ENCODE peak calls at places on chromosome 1, in seven cellular contexts. One of them, this sample, is unnamed.

GRCh38 chr1:56446531-56447098 is 132.7 kb downstream of the PLPP3 start:
- DNase-seq in effector memory CD4-positive, alpha-beta T cell: no peak
- DNase-seq in HT-29: no peak
- DNase-seq in endothelial cell of umbilical vein: no peak
- DNase-seq in H7: no peak
- DNase-seq in NCI-H345: no peak
- DNase-seq in occipital lobe: no peak
- DNase-seq in this sample: no peak

GRCh38 chr1:149937779-149938178 is 1.1 kb upstream of the MTMR11 start:
- DNase-seq in endothelial cell of umbilical vein: peak
- DNase-seq in H7: no peak
- DNase-seq in effector memory CD4-positive, alpha-beta T cell: no peak
- DNase-seq in HT-29: no peak
- DNase-seq in occipital lobe: no peak
- DNase-seq in NCI-H345: no peak
- DNase-seq in this sample: peak

GRCh38 chr1:2452583-2453315 is 23.3 kb upstream of the PLCH2 start:
- DNase-seq in effector memory CD4-positive, alpha-beta T cell: no peak
- DNase-seq in endothelial cell of umbilical vein: no peak
- DNase-seq in HT-29: no peak
- DNase-seq in H7: peak
- DNase-seq in occipital lobe: peak
- DNase-seq in NCI-H345: no peak
- DNase-seq in this sample: no peak

GRCh38 chr1:96538883-96539282 is 182.7 kb upstream of the PTBP2 start:
- DNase-seq in endothelial cell of umbilical vein: no peak
- DNase-seq in occipital lobe: no peak
- DNase-seq in H7: no peak
- DNase-seq in NCI-H345: no peak
- DNase-seq in effector memory CD4-positive, alpha-beta T cell: no peak
- DNase-seq in HT-29: no peak
- DNase-seq in this sample: no peak

GRCh38 chr1:207025144-207025880 is 7.2 kb downstream of the C1orf116 start:
- DNase-seq in NCI-H345: no peak
- DNase-seq in HT-29: peak
- DNase-seq in occipital lobe: no peak
- DNase-seq in effector memory CD4-positive, alpha-beta T cell: no peak
- DNase-seq in H7: peak
- DNase-seq in endothelial cell of umbilical vein: peak
- DNase-seq in this sample: peak

GRCh38 chr1:40438391-40439015 is 11.8 kb upstream of the ZFP69B start:
- DNase-seq in endothelial cell of umbilical vein: peak
- DNase-seq in effector memory CD4-positive, alpha-beta T cell: no peak
- DNase-seq in occipital lobe: no peak
- DNase-seq in H7: peak
- DNase-seq in NCI-H345: no peak
- DNase-seq in HT-29: peak
- DNase-seq in this sample: peak

GRCh38 chr1:165116732-165117131 is 239.8 kb downstream of the LMX1A start:
- DNase-seq in NCI-H345: no peak
- DNase-seq in HT-29: no peak
- DNase-seq in effector memory CD4-positive, alpha-beta T cell: no peak
- DNase-seq in endothelial cell of umbilical vein: no peak
- DNase-seq in H7: no peak
- DNase-seq in occipital lobe: no peak
- DNase-seq in this sample: no peak

GRCh38 chr1:42739753-42740700 is at the start of gene CLDN19:
- DNase-seq in HT-29: no peak
- DNase-seq in endothelial cell of umbilical vein: no peak
- DNase-seq in occipital lobe: no peak
- DNase-seq in H7: peak
- DNase-seq in effector memory CD4-positive, alpha-beta T cell: no peak
- DNase-seq in NCI-H345: no peak
- DNase-seq in this sample: peak

GRCh38 chr1:236181059-236181458 is 38.7 kb downstream of the GPR137B start:
- DNase-seq in occipital lobe: no peak
- DNase-seq in endothelial cell of umbilical vein: no peak
- DNase-seq in NCI-H345: no peak
- DNase-seq in effector memory CD4-positive, alpha-beta T cell: no peak
- DNase-seq in H7: no peak
- DNase-seq in HT-29: no peak
- DNase-seq in this sample: no peak

GRCh38 chr1:153548722-153549695 is at the start of gene S100A3:
- DNase-seq in endothelial cell of umbilical vein: peak
- DNase-seq in HT-29: peak
- DNase-seq in NCI-H345: no peak
- DNase-seq in occipital lobe: no peak
- DNase-seq in H7: no peak
- DNase-seq in effector memory CD4-positive, alpha-beta T cell: no peak
- DNase-seq in this sample: peak

GRCh38 chr1:4010811-4011605 is 110.9 kb upstream of the C1orf174 start:
- DNase-seq in NCI-H345: no peak
- DNase-seq in endothelial cell of umbilical vein: no peak
- DNase-seq in H7: no peak
- DNase-seq in HT-29: no peak
- DNase-seq in effector memory CD4-positive, alpha-beta T cell: no peak
- DNase-seq in occipital lobe: no peak
- DNase-seq in this sample: no peak

GRCh38 chr1:8643542-8644536 is 173.6 kb downstream of the RERE start:
- DNase-seq in effector memory CD4-positive, alpha-beta T cell: no peak
- DNase-seq in HT-29: no peak
- DNase-seq in occipital lobe: no peak
- DNase-seq in NCI-H345: no peak
- DNase-seq in endothelial cell of umbilical vein: no peak
- DNase-seq in H7: no peak
- DNase-seq in this sample: no peak

GRCh38 chr1:59686574-59686973 is 128.2 kb upstream of the HOOK1 start:
- DNase-seq in H7: no peak
- DNase-seq in effector memory CD4-positive, alpha-beta T cell: no peak
- DNase-seq in occipital lobe: no peak
- DNase-seq in endothelial cell of umbilical vein: no peak
- DNase-seq in HT-29: no peak
- DNase-seq in NCI-H345: no peak
- DNase-seq in this sample: no peak

GRCh38 chr1:235992868-235993267 is 72.0 kb downstream of the NID1 start:
- DNase-seq in HT-29: no peak
- DNase-seq in effector memory CD4-positive, alpha-beta T cell: no peak
- DNase-seq in endothelial cell of umbilical vein: no peak
- DNase-seq in occipital lobe: no peak
- DNase-seq in H7: no peak
- DNase-seq in NCI-H345: no peak
- DNase-seq in this sample: no peak

GRCh38 chr1:1290238-1290731 is 10.0 kb downstream of the SCNN1D start:
- DNase-seq in effector memory CD4-positive, alpha-beta T cell: no peak
- DNase-seq in endothelial cell of umbilical vein: peak
- DNase-seq in NCI-H345: peak
- DNase-seq in occipital lobe: no peak
- DNase-seq in HT-29: peak
- DNase-seq in H7: peak
- DNase-seq in this sample: peak

GRCh38 chr1:84698151-84698651 is 7.9 kb upstream of the SSX2IP start:
- DNase-seq in occipital lobe: no peak
- DNase-seq in effector memory CD4-positive, alpha-beta T cell: no peak
- DNase-seq in H7: no peak
- DNase-seq in HT-29: peak
- DNase-seq in endothelial cell of umbilical vein: peak
- DNase-seq in NCI-H345: no peak
- DNase-seq in this sample: peak

GRCh38 chr1:50421768-50422674 is 1.2 kb downstream of the DMRTA2 start:
- DNase-seq in occipital lobe: no peak
- DNase-seq in effector memory CD4-positive, alpha-beta T cell: no peak
- DNase-seq in H7: peak
- DNase-seq in NCI-H345: no peak
- DNase-seq in endothelial cell of umbilical vein: no peak
- DNase-seq in HT-29: no peak
- DNase-seq in this sample: no peak

GRCh38 chr1:36165145-36165544 is 9.2 kb downstream of the MAP7D1 start:
- DNase-seq in effector memory CD4-positive, alpha-beta T cell: no peak
- DNase-seq in endothelial cell of umbilical vein: no peak
- DNase-seq in H7: no peak
- DNase-seq in HT-29: no peak
- DNase-seq in NCI-H345: no peak
- DNase-seq in occipital lobe: no peak
- DNase-seq in this sample: no peak

GRCh38 chr1:22249928-22250680 is 107.2 kb upstream of the WNT4 start:
- DNase-seq in endothelial cell of umbilical vein: no peak
- DNase-seq in H7: no peak
- DNase-seq in HT-29: no peak
- DNase-seq in effector memory CD4-positive, alpha-beta T cell: no peak
- DNase-seq in NCI-H345: no peak
- DNase-seq in occipital lobe: no peak
- DNase-seq in this sample: no peak

This sample was measured in small intestine.